ENCODE peak calls at places on chromosomes 13 and 19, in four cellular contexts. T is K562, M is HepG2, U is H1. C is an unnamed sample.

GRCh38 chr13:20035130-20035529 is 76.6 kb downstream of the ZMYM2 start:
- DNase-seq in T (peak), M (no peak), U (no peak), C (no peak)

GRCh38 chr19:16457195-16457953 is 14.4 kb downstream of the EPS15L1 start:
- DNase-seq in T (peak), M (peak), U (peak), C (no peak)

GRCh38 chr19:5973867-5974635 is 3.9 kb downstream of the RANBP3 start:
- DNase-seq in T (no peak), M (no peak), U (no peak), C (no peak)

GRCh38 chr19:28864577-28865042 is 348.3 kb downstream of the UQCRFS1 start:
- DNase-seq in T (no peak), M (no peak), U (no peak), C (no peak)

GRCh38 chr19:13831560-13832056 is 36.4 kb downstream of the ZSWIM4 start:
- DNase-seq in T (no peak), M (no peak), U (no peak), C (no peak)

GRCh38 chr13:43136940-43137574 is 113.7 kb downstream of the DNAJC15 start:
- DNase-seq in T (no peak), M (peak), U (no peak), C (no peak)

GRCh38 chr13:80962173-80962572 is 621.2 kb upstream of the SPRY2 start:
- DNase-seq in T (no peak), M (no peak), U (no peak), C (no peak)

GRCh38 chr13:45398862-45399261 is 19.3 kb downstream of the SLC25A30 start:
- DNase-seq in T (no peak), M (no peak), U (no peak), C (no peak)

GRCh38 chr19:41753936-41754529 is 1.3 kb upstream of the CEACAM6 start:
- DNase-seq in T (peak), M (peak), U (peak), C (no peak)

GRCh38 chr19:36151144-36152051 is 849 bp downstream of the COX7A1 start:
- DNase-seq in T (peak), M (no peak), U (no peak), C (no peak)

GRCh38 chr13:114124921-114125320 is 7.5 kb downstream of the RASA3 start:
- DNase-seq in T (no peak), M (no peak), U (no peak), C (no peak)

GRCh38 chr19:18221815-18222725 is 4.2 kb downstream of the PDE4C start:
- DNase-seq in T (no peak), M (peak), U (no peak), C (no peak)

GRCh38 chr19:18225355-18225701 is 910 bp downstream of the PDE4C start:
- DNase-seq in T (no peak), M (no peak), U (no peak), C (no peak)

GRCh38 chr19:18225702-18226468 is at the start of gene PDE4C:
- DNase-seq in T (no peak), M (no peak), U (peak), C (no peak)

GRCh38 chr19:18224525-18225354 is 1.5 kb downstream of the PDE4C start:
- DNase-seq in T (peak), M (peak), U (peak), C (peak)

GRCh38 chr19:18223860-18224524 is 2.2 kb downstream of the PDE4C start:
- DNase-seq in T (peak), M (peak), U (peak), C (no peak)
- TF ChIP-seq TAF1 in T (peak), M (no peak), U (peak), C (no peak)

GRCh38 chr19:31353826-31354225 is 4.6 kb upstream of the TSHZ3 start:
- DNase-seq in T (no peak), M (no peak), U (peak), C (no peak)
- TF ChIP-seq EZH2 in T (no peak), M (no peak), U (no peak), C (no peak)

GRCh38 chr19:51139299-51140018 is 2.6 kb upstream of the SIGLEC7 start:
- DNase-seq in T (no peak), M (no peak), U (no peak), C (no peak)

GRCh38 chr19:51140441-51140840 is 1.7 kb upstream of the SIGLEC7 start:
- DNase-seq in T (no peak), M (no peak), U (peak), C (no peak)

GRCh38 chr19:51143486-51143885 is 1.4 kb downstream of the SIGLEC7 start:
- DNase-seq in T (no peak), M (no peak), U (no peak), C (no peak)

GRCh38 chr19:51142119-51142518 is at the start of gene SIGLEC7:
- DNase-seq in T (no peak), M (no peak), U (no peak), C (no peak)

DNA sequence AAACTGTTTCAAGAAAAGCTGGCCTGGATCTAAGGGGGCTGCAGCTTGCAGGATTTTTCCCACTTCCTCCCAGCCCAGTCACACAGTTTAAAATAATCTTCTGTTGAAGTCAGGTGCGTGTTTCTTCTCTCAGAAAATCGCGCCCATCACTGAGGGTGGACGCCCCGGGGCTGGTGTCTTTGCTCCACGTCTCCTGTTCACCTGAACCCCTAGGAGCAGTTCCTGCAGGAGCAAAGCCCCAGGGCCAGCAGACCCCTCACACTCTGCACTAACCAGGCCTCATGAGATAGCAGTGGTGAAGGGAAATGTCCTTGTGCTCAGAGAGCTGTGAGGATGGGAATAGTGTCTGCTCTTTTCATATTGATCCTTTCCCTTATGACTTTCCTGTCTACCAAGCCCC is 920 bp upstream of the SIGLEC7 start:
- DNase-seq in T (no peak), M (no peak), U (no peak), C (no peak)
- H3K4me2 ChIP-seq in T (no peak), M (no peak), U (peak), C (no peak)

GRCh38 chr13:30116379-30116778 is 191.0 kb downstream of the KATNAL1 start:
- DNase-seq in T (no peak), M (no peak), U (no peak), C (no peak)

GRCh38 chr13:30121244-30121643 is 186.1 kb downstream of the KATNAL1 start:
- DNase-seq in T (no peak), M (no peak), U (no peak), C (no peak)

GRCh38 chr13:30120133-30120822 is 187.1 kb downstream of the KATNAL1 start:
- DNase-seq in T (no peak), M (no peak), U (no peak), C (no peak)

GRCh38 chr13:30121666-30122065 is 185.7 kb downstream of the KATNAL1 start:
- DNase-seq in T (no peak), M (no peak), U (no peak), C (no peak)

DNA sequence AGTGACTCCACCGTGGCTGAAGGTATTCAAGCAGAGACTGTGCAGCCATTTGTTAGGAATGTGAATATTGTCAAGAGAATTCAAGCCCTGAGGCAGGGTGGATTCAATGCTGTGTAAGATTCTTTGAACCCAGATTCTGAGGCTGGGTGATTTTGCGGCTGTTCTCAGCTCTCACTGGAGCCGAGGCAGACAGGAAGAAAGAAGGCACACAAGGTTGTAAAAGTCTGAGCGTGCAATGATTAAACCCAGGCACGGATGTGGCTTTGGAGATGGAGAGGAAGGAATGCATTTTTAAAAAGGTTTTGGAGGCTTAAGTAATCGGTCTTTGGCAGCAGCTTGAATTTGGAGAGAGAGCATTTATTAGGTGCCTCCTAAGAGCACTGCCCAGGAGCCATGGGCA is 187.9 kb downstream of the KATNAL1 start:
- DNase-seq in T (no peak), M (no peak), U (no peak), C (no peak)
- TF ChIP-seq TAF1 in T (no peak), M (no peak), U (no peak), C (no peak)

GRCh38 chr19:34578173-34578572 is 96.6 kb downstream of the WTIP start:
- DNase-seq in T (no peak), M (no peak), U (peak), C (no peak)

GRCh38 chr19:34578751-34579150 is 97.2 kb downstream of the WTIP start:
- DNase-seq in T (no peak), M (no peak), U (no peak), C (no peak)

GRCh38 chr19:34577056-34577455 is 95.5 kb downstream of the WTIP start:
- DNase-seq in T (no peak), M (no peak), U (no peak), C (no peak)

GRCh38 chr19:34576292-34576691 is 94.7 kb downstream of the WTIP start:
- DNase-seq in T (no peak), M (no peak), U (no peak), C (no peak)

GRCh38 chr19:34577531-34578101 is 96.1 kb downstream of the WTIP start:
- DNase-seq in T (peak), M (no peak), U (peak), C (no peak)
- TF ChIP-seq EZH2 in T (no peak), M (no peak), U (no peak), C (no peak)

GRCh38 chr19:1254081-1254527 is 5.7 kb downstream of the MIDN start:
- DNase-seq in T (no peak), M (no peak), U (no peak), C (no peak)

GRCh38 chr19:1253514-1254080 is 5.2 kb downstream of the MIDN start:
- DNase-seq in T (no peak), M (peak), U (no peak), C (no peak)

GRCh38 chr19:1251503-1252220 is 3.3 kb downstream of the MIDN start:
- DNase-seq in T (no peak), M (peak), U (no peak), C (no peak)

GRCh38 chr19:1252221-1252817 is 3.9 kb downstream of the MIDN start:
- DNase-seq in T (no peak), M (no peak), U (no peak), C (no peak)

GRCh38 chr19:1252818-1253513 is 4.6 kb downstream of the MIDN start:
- DNase-seq in T (no peak), M (peak), U (no peak), C (no peak)
- H3K4me2 ChIP-seq in T (peak), M (peak), U (peak), C (peak)

GRCh38 chr19:44850641-44851109 is 4.6 kb downstream of the NECTIN2 start:
- DNase-seq in T (no peak), M (no peak), U (no peak), C (no peak)
- TF ChIP-seq TAF1 in T (no peak), M (no peak), U (no peak), C (no peak)

DNA sequence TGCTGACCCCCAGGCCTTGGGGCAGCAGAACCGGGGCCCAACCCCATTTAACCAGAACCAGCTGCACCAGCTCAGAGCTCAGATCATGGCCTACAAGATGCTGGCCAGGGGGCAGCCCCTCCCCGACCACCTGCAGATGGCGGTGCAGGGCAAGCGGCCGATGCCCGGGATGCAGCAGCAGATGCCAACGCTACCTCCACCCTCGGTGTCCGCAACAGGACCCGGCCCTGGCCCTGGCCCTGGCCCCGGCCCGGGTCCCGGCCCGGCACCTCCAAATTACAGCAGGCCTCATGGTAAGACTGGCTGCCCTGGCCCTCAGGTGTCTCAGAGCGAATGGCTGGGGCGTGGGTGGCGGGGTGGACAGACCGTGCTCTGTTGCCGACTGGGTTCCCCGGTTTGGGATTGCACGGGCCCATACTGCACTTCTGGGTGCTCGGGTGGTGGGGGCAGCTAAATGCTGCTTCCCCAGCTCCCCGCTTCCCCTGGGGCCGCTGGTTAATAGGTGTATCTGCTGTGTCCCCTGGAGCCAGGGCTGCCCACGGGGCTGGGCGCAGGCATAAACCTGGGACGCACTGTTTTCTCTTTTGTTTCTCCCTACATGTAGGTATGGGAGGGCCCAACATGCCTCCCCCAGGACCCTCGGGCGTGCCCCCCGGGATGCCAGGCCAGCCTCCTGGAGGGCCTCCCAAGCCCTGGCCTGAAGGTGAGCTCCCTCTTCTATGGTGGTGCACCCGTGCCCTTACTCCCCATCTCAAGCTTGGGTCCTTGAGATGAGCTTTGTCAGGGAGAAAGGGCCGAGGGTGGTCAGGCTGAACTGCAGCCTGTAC is 25.7 kb downstream of the SMARCA4 start:
- DNase-seq in T (no peak), M (no peak), U (no peak), C (no peak)
- TF ChIP-seq EZH2 in T (no peak), M (no peak), U (no peak), C (no peak)

DNA sequence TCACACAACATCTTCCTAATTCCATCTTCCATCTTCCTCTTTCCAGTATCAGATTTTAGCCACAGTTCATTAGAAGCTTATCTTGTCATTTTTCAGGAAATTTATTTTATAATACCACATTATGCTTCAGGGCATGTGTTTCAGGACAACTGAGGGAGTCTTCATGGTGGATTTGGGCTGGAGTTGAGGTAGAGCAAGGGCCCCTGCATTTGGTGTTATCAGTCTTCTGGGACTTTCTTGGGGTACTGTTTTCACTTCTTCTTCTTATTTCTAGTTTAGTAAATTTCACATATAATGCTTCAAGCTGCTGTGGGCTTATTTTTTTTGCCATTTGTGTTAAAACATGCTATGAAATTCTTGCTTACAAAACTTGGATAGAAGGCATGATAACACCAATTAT is 188.7 kb downstream of the LHFPL6 start:
- DNase-seq in T (no peak), M (no peak), U (no peak), C (peak)
- H3K4me2 ChIP-seq in T (no peak), M (no peak), U (no peak), C (peak)

C was measured in GM12878.